ENCODE peak calls at places on chromosomes 1 and 21, in five cellular contexts. P, T, W, B and O are unnamed samples.

GRCh38 chr21:35274923-35275322 is 225.8 kb upstream of the RUNX1 start:
- DNase-seq in B (no peak), P (no peak), T (no peak), W (no peak), O (no peak)

GRCh38 chr1:27109103-27109822 is 45.7 kb downstream of the SLC9A1 start:
- DNase-seq in W (peak), T (no peak), B (peak), P (no peak), O (peak)

GRCh38 chr1:151993084-151993733 is 450 bp downstream of the S100A10 start:
- DNase-seq in B (peak), T (no peak), P (no peak), W (peak), O (peak)

GRCh38 chr1:244424649-244425334 is 26.9 kb downstream of the ADSS2 start:
- DNase-seq in W (no peak), T (no peak), P (no peak), B (no peak), O (no peak)

GRCh38 chr1:179953974-179954493 is 576 bp upstream of the CEP350 start:
- DNase-seq in P (no peak), T (no peak), W (no peak), B (peak), O (peak)

GRCh38 chr1:46510341-46510997 is 20.8 kb downstream of the DMBX1 start:
- DNase-seq in W (no peak), T (no peak), B (no peak), P (no peak), O (no peak)

GRCh38 chr21:27043377-27043776 is 76.5 kb upstream of the ADAMTS5 start:
- DNase-seq in B (no peak), P (no peak), W (no peak), T (no peak), O (peak)

GRCh38 chr1:33441088-33441745 is 10.3 kb upstream of the PHC2 start:
- DNase-seq in P (no peak), W (no peak), T (no peak), B (no peak), O (no peak)

GRCh38 chr1:9296850-9297249 is 4.2 kb downstream of the SPSB1 start:
- DNase-seq in P (no peak), T (no peak), B (no peak), W (no peak), O (no peak)

GRCh38 chr21:41947596-41948403 is 6.0 kb downstream of the C2CD2 start:
- DNase-seq in B (no peak), T (no peak), P (no peak), W (no peak), O (no peak)

GRCh38 chr21:38156200-38156599 is 100.6 kb upstream of the KCNJ15 start:
- DNase-seq in B (no peak), P (no peak), W (no peak), T (no peak), O (no peak)

GRCh38 chr1:94672934-94673333 is 131.4 kb upstream of the F3 start:
- DNase-seq in B (no peak), W (no peak), P (no peak), T (no peak), O (no peak)

GRCh38 chr1:37246631-37247030 is 212.3 kb upstream of the GRIK3 start:
- DNase-seq in W (no peak), T (no peak), B (no peak), P (no peak), O (no peak)

GRCh38 chr1:25118554-25118953 is 113.7 kb downstream of the SYF2 start:
- DNase-seq in P (no peak), W (no peak), B (no peak), T (no peak), O (no peak)

GRCh38 chr1:232174306-232174705 is 455.6 kb downstream of the SIPA1L2 start:
- DNase-seq in W (no peak), P (no peak), T (peak), B (no peak), O (no peak)

GRCh38 chr1:19066248-19066873 is 109.9 kb upstream of the IFFO2 start:
- DNase-seq in B (no peak), W (no peak), P (peak), T (no peak), O (no peak)

GRCh38 chr1:151976868-151977267 is 16.8 kb downstream of the S100A10 start:
- DNase-seq in W (no peak), T (no peak), B (no peak), P (no peak), O (no peak)

GRCh38 chr1:23793018-23793781 is 2.3 kb downstream of the LYPLA2 start:
- DNase-seq in P (peak), B (no peak), W (no peak), T (no peak), O (no peak)

GRCh38 chr1:13582713-13583443 is 754 bp upstream of the PDPN start:
- DNase-seq in B (peak), W (peak), P (no peak), T (no peak), O (peak)

GRCh38 chr1:165287329-165287728 is 69.2 kb downstream of the LMX1A start:
- DNase-seq in B (peak), W (peak), T (no peak), P (no peak), O (peak)

GRCh38 chr1:96926176-96926575 is 204.6 kb downstream of the PTBP2 start:
- DNase-seq in B (no peak), P (no peak), W (no peak), T (no peak), O (no peak)
- TF ChIP-seq CTCF in B (no peak), P (no peak), W (no peak), T (no peak), O (no peak)

GRCh38 chr1:221741971-221742554 is at the start of gene DUSP10:
- DNase-seq in P (peak), B (peak), T (peak), W (peak), O (peak)
- TF ChIP-seq CTCF in P (no peak), B (no peak), T (no peak), W (no peak), O (no peak)

DNA sequence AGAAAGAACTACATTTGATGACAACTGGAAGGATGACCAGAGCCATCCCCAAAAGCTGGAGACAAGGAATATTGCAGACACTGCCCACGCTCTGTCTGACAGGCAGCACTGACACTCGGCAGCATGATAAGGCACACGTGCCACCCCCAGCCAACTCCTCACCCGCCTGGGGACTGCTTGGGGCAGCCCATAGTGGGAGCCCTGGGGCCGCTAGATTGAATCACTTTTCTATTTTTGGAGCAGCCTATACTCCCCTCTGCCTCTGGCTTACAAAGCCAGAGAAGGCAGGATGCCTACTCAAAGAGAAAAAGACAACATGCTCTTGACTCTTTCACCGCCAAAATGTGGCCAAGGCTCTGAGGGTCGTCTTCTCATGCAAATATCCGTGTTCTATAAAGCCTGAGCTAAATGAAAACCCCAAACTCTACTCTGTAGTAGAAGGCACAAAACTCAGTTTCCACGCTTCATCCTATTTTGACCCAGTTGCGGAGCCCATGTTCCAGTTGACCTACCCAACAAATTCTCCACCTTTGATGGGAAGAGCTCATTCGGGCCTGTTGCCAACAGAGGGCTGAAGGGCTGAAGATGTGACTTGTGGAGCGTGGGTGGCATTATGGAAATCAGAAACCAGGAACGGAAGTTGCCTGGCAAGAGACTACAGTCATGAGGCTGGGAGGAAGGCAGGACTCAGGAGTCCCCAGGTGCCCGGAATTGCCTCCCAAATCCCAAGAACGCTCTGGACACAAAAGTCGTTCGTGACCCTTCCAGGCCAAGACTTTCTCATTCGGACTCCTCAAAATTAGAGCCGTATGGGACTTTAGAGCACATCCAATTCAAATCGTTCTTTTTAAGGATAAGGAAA is 1.1 kb downstream of the SMG5 start:
- DNase-seq in B (peak), W (no peak), P (no peak), T (no peak), O (peak)
- TF ChIP-seq CTCF in B (no peak), W (no peak), P (no peak), T (no peak), O (no peak)

DNA sequence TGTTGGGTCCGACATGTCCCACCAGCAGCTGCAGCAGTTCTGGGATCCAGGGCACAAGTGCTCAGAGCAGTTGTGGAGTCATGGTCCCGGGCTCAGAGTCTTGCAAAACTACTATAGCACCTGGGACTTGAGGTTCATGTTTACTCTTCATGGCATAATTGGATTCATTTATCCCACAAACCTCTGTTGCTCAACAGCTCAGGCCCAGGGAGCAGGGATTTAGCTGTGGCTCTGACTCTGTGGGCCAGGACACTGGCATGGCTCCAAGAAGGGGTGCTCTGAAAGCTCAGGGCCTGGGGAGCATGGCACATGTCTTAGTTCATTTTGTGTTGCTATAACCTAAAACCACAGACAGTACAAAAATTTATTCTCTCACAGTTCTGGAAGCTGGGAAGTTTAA is 626.7 kb upstream of the ADGRL2 start:
- DNase-seq in P (no peak), B (no peak), W (no peak), T (no peak), O (no peak)
- TF ChIP-seq CTCF in P (no peak), B (no peak), W (no peak), T (no peak), O (no peak)

GRCh38 chr1:182260516-182260915 is 131.1 kb downstream of the GLUL start:
- DNase-seq in T (no peak), B (no peak), W (no peak), P (no peak), O (no peak)
- TF ChIP-seq CTCF in T (no peak), B (no peak), W (no peak), P (no peak), O (no peak)

GRCh38 chr1:193786041-193786440 is 599.6 kb upstream of the B3GALT2 start:
- DNase-seq in P (no peak), T (no peak), B (no peak), W (no peak), O (no peak)

DNA sequence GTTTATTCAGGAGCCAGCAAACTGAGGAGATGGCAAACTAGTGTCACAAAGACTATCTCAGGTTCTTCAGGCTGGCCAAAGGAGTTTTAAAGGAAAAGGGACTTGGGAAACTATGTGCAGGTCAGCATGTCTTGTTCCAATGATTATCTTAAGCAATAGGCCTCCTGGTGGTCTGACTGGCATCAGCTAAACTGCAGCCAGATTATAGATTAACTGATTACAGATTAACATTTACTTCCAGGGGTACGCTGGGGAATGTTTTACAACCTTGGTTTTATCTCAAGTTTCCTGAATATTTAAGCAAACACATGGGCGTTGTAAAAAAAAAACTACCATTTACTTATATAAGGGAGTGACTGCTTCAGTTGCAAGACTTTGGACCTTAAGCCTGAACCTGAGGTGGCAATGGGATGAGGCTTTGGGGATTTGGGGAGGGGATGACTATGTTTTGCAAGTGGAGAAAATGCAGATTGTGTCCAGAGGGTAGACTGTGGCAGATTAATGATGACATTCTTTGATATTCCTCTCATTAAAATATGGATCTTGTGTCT is 600.7 kb upstream of the B3GALT2 start:
- DNase-seq in W (no peak), B (no peak), P (no peak), T (no peak), O (peak)
- TF ChIP-seq CTCF in W (no peak), B (no peak), P (no peak), T (no peak), O (no peak)